ENCODE peak calls at places on chromosomes 2 and 18, in seven cellular contexts. One of them, this sample, is unnamed.
A peak's percentile ranks its signal among the peaks of the same experiment; 100 is the strongest.

GRCh38 chr2:38184964-38185603 is 109.1 kb upstream of the CYP1B1 start:
- DNase-seq in GM23338: no peak
- DNase-seq in PC-9: no peak
- DNase-seq in kidney: no peak
- DNase-seq in right cardiac atrium: no peak
- DNase-seq in brain microvascular endothelial cell: no peak
- DNase-seq in HepG2: no peak
- DNase-seq in this sample: no peak

GRCh38 chr2:126837926-126838717 is 60.6 kb upstream of the TEX51 start:
- DNase-seq in right cardiac atrium: no peak
- DNase-seq in brain microvascular endothelial cell: no peak
- DNase-seq in kidney: no peak
- DNase-seq in HepG2: no peak
- DNase-seq in GM23338: no peak
- DNase-seq in PC-9: no peak
- DNase-seq in this sample: no peak

GRCh38 chr2:211860224-211860623 is 678.4 kb downstream of the ERBB4 start:
- DNase-seq in PC-9: no peak
- DNase-seq in brain microvascular endothelial cell: no peak
- DNase-seq in right cardiac atrium: no peak
- DNase-seq in kidney: no peak
- DNase-seq in GM23338: no peak
- DNase-seq in HepG2: no peak
- DNase-seq in this sample: no peak

GRCh38 chr2:179854891-179855290 is 6.5 kb downstream of the ZNF385B start:
- DNase-seq in GM23338: no peak
- DNase-seq in kidney: no peak
- DNase-seq in HepG2: no peak
- DNase-seq in brain microvascular endothelial cell: no peak
- DNase-seq in PC-9: no peak
- DNase-seq in right cardiac atrium: no peak
- DNase-seq in this sample: no peak

GRCh38 chr2:157257312-157258252 is at the start of gene GALNT5:
- DNase-seq in GM23338: peak; percentile 41
- DNase-seq in HepG2: no peak
- DNase-seq in kidney: no peak
- DNase-seq in brain microvascular endothelial cell: peak; percentile 66
- DNase-seq in PC-9: peak; percentile 16
- DNase-seq in right cardiac atrium: peak; percentile 20
- DNase-seq in this sample: no peak

GRCh38 chr2:108267117-108267516 is 21.6 kb upstream of the SULT1C2 start:
- DNase-seq in right cardiac atrium: no peak
- DNase-seq in kidney: peak; percentile 75
- DNase-seq in GM23338: no peak
- DNase-seq in PC-9: no peak
- DNase-seq in brain microvascular endothelial cell: peak; percentile 66
- DNase-seq in HepG2: no peak
- DNase-seq in this sample: peak; percentile 69

GRCh38 chr2:5950736-5951135 is 258.6 kb downstream of the SOX11 start:
- DNase-seq in brain microvascular endothelial cell: no peak
- DNase-seq in HepG2: no peak
- DNase-seq in kidney: no peak
- DNase-seq in GM23338: no peak
- DNase-seq in right cardiac atrium: no peak
- DNase-seq in PC-9: no peak
- DNase-seq in this sample: no peak

GRCh38 chr18:73691118-73691517 is 456.5 kb downstream of the FBXO15 start:
- DNase-seq in GM23338: no peak
- DNase-seq in right cardiac atrium: no peak
- DNase-seq in PC-9: no peak
- DNase-seq in kidney: no peak
- DNase-seq in HepG2: no peak
- DNase-seq in brain microvascular endothelial cell: peak; percentile 68
- DNase-seq in this sample: peak; percentile 65

GRCh38 chr2:71928734-71929481 is 218.8 kb downstream of the CYP26B1 start:
- DNase-seq in GM23338: no peak
- DNase-seq in brain microvascular endothelial cell: no peak
- DNase-seq in PC-9: no peak
- DNase-seq in HepG2: no peak
- DNase-seq in right cardiac atrium: no peak
- DNase-seq in kidney: no peak
- DNase-seq in this sample: no peak

GRCh38 chr2:12642855-12643254 is 73.9 kb upstream of the TRIB2 start:
- DNase-seq in HepG2: no peak
- DNase-seq in GM23338: no peak
- DNase-seq in brain microvascular endothelial cell: no peak
- DNase-seq in kidney: no peak
- DNase-seq in PC-9: no peak
- DNase-seq in right cardiac atrium: no peak
- DNase-seq in this sample: no peak

GRCh38 chr2:171436307-171436706 is 2.3 kb downstream of the DCAF17 start:
- DNase-seq in GM23338: no peak
- DNase-seq in brain microvascular endothelial cell: peak; percentile 92
- DNase-seq in PC-9: no peak
- DNase-seq in right cardiac atrium: no peak
- DNase-seq in kidney: no peak
- DNase-seq in HepG2: no peak
- DNase-seq in this sample: no peak

GRCh38 chr2:68715353-68716041 is 19.1 kb upstream of the ARHGAP25 start:
- DNase-seq in brain microvascular endothelial cell: peak; percentile 50
- DNase-seq in GM23338: peak; percentile 95
- DNase-seq in kidney: peak; percentile 73
- DNase-seq in HepG2: peak; percentile 71
- DNase-seq in PC-9: peak; percentile 37
- DNase-seq in right cardiac atrium: peak; percentile 29
- DNase-seq in this sample: no peak

GRCh38 chr2:68716539-68716938 is 18.1 kb upstream of the ARHGAP25 start:
- DNase-seq in kidney: no peak
- DNase-seq in PC-9: no peak
- DNase-seq in HepG2: no peak
- DNase-seq in GM23338: no peak
- DNase-seq in brain microvascular endothelial cell: no peak
- DNase-seq in right cardiac atrium: no peak
- DNase-seq in this sample: no peak

GRCh38 chr2:68716948-68717661 is 17.5 kb upstream of the ARHGAP25 start:
- DNase-seq in HepG2: no peak
- DNase-seq in right cardiac atrium: no peak
- DNase-seq in kidney: no peak
- DNase-seq in GM23338: no peak
- DNase-seq in brain microvascular endothelial cell: no peak
- DNase-seq in PC-9: no peak
- DNase-seq in this sample: no peak

GRCh38 chr2:68710756-68711155 is 23.9 kb upstream of the ARHGAP25 start:
- DNase-seq in kidney: no peak
- DNase-seq in HepG2: no peak
- DNase-seq in right cardiac atrium: no peak
- DNase-seq in brain microvascular endothelial cell: no peak
- DNase-seq in PC-9: no peak
- DNase-seq in GM23338: no peak
- DNase-seq in this sample: no peak

GRCh38 chr2:68714866-68715265 is 19.7 kb upstream of the ARHGAP25 start:
- DNase-seq in brain microvascular endothelial cell: no peak
- DNase-seq in right cardiac atrium: peak; percentile 36
- DNase-seq in GM23338: no peak
- DNase-seq in HepG2: no peak
- DNase-seq in PC-9: no peak
- DNase-seq in kidney: peak; percentile 66
- DNase-seq in this sample: no peak
- H3K4me3 ChIP-seq in brain microvascular endothelial cell: no peak overlapping the region
- H3K4me3 ChIP-seq in right cardiac atrium: no peak overlapping the region
- H3K4me3 ChIP-seq in GM23338: no peak overlapping the region
- H3K4me3 ChIP-seq in HepG2: no peak overlapping the region
- H3K4me3 ChIP-seq in PC-9: no peak overlapping the region
- H3K4me3 ChIP-seq in kidney: no peak overlapping the region
- H3K4me3 ChIP-seq in this sample: no peak overlapping the region

GRCh38 chr2:32591669-32592463 is 36.0 kb upstream of the TTC27 start:
- DNase-seq in HepG2: no peak
- DNase-seq in GM23338: no peak
- DNase-seq in right cardiac atrium: no peak
- DNase-seq in PC-9: no peak
- DNase-seq in kidney: no peak
- DNase-seq in brain microvascular endothelial cell: peak; percentile 11
- DNase-seq in this sample: no peak
- H3K4me3 ChIP-seq in HepG2: no peak overlapping the region
- H3K4me3 ChIP-seq in GM23338: no peak overlapping the region
- H3K4me3 ChIP-seq in right cardiac atrium: no peak overlapping the region
- H3K4me3 ChIP-seq in PC-9: no peak overlapping the region
- H3K4me3 ChIP-seq in kidney: no peak overlapping the region
- H3K4me3 ChIP-seq in brain microvascular endothelial cell: no peak overlapping the region
- H3K4me3 ChIP-seq in this sample: no peak overlapping the region

DNA sequence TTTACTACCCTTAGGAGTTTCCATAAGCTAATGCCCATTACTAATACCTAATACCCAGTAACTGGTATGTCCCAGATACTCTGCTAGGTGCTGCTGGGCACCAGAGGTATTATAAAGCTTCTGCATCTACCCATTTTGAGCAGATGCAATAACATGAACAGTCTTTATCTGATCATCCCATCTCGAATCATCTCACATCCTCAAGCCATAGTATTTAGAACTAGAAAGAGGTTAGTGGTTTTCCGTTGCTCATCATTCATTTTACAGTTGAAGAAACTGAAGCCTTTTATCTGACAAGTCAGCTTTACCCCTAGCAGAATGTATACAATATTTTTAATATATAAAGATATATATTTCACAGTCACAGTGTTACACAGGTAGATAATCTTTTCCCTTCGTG is 99.1 kb upstream of the TCF4 start:
- DNase-seq in PC-9: no peak
- DNase-seq in kidney: no peak
- DNase-seq in right cardiac atrium: no peak
- DNase-seq in HepG2: no peak
- DNase-seq in brain microvascular endothelial cell: no peak
- DNase-seq in GM23338: no peak
- DNase-seq in this sample: no peak
- H3K4me3 ChIP-seq in PC-9: no peak overlapping the region
- H3K4me3 ChIP-seq in kidney: no peak overlapping the region
- H3K4me3 ChIP-seq in right cardiac atrium: no peak overlapping the region
- H3K4me3 ChIP-seq in HepG2: no peak overlapping the region
- H3K4me3 ChIP-seq in brain microvascular endothelial cell: no peak overlapping the region
- H3K4me3 ChIP-seq in GM23338: no peak overlapping the region
- H3K4me3 ChIP-seq in this sample: no peak overlapping the region

GRCh38 chr18:3256693-3257626 is 5.0 kb upstream of the MYL12B start:
- DNase-seq in kidney: no peak
- DNase-seq in PC-9: no peak
- DNase-seq in brain microvascular endothelial cell: peak; percentile 53
- DNase-seq in HepG2: peak; percentile 84
- DNase-seq in right cardiac atrium: no peak
- DNase-seq in GM23338: no peak
- DNase-seq in this sample: peak; percentile 63
- H3K4me3 ChIP-seq in kidney: no peak overlapping the region
- H3K4me3 ChIP-seq in PC-9: no peak overlapping the region
- H3K4me3 ChIP-seq in brain microvascular endothelial cell: no peak overlapping the region
- H3K4me3 ChIP-seq in HepG2: no peak overlapping the region
- H3K4me3 ChIP-seq in right cardiac atrium: no peak overlapping the region
- H3K4me3 ChIP-seq in GM23338: no peak overlapping the region
- H3K4me3 ChIP-seq in this sample: no peak overlapping the region

DNA sequence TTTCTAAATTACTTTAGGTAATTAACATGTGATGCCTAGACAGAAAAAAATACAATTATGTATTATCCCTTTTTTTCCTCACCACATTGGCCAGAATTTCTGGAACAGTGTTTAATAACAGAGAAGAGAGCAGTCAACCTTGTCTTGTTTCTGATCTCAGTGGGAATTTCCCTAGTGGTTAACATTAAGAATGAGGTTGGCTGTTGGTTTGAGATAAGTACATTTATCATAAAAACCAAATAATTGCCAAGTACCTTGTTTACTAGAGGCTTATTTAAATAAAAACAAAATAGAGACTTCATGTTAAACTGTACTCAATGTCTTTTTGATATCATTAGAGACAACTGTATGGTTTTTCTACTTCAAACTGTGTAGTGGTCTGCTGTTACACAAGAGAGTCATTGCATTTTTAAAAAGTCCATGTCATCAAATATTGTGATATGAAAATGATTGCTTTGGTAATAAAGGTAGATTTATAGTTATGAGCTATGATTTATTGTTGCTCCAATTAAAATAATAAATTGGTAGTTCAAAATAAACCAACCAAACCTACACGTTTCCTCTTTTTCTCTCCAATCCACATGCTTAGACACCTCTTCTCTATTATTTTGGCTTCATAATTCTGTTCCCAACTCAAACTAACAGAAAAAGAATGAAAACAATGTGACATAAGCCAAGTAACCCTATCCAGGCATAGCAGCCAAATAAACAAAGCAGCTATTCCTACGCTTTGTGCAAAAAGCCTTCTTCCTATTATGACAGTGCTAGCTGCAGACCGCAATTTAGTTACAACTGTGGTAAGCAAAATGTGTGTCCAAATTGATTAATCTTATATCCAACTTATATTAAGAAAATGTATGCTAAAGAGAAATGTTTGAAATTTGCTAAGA is 20.9 kb upstream of the TANK start:
- DNase-seq in brain microvascular endothelial cell: peak; percentile 69
- DNase-seq in right cardiac atrium: no peak
- DNase-seq in GM23338: no peak
- DNase-seq in kidney: no peak
- DNase-seq in HepG2: no peak
- DNase-seq in PC-9: no peak
- DNase-seq in this sample: peak; percentile 72
- H3K4me3 ChIP-seq in brain microvascular endothelial cell: no peak overlapping the region
- H3K4me3 ChIP-seq in right cardiac atrium: peak overlapping the region; percentile 9
- H3K4me3 ChIP-seq in GM23338: no peak overlapping the region
- H3K4me3 ChIP-seq in kidney: no peak overlapping the region
- H3K4me3 ChIP-seq in HepG2: no peak overlapping the region
- H3K4me3 ChIP-seq in PC-9: no peak overlapping the region
- H3K4me3 ChIP-seq in this sample: no peak overlapping the region

GRCh38 chr2:237702439-237703397 is 75.3 kb downstream of the LRRFIP1 start:
- DNase-seq in brain microvascular endothelial cell: peak; percentile 89
- DNase-seq in GM23338: peak; percentile 80
- DNase-seq in PC-9: peak; percentile 54
- DNase-seq in right cardiac atrium: peak; percentile 57
- DNase-seq in kidney: no peak
- DNase-seq in HepG2: no peak
- DNase-seq in this sample: peak; percentile 69
- H3K4me3 ChIP-seq in brain microvascular endothelial cell: no peak overlapping the region
- H3K4me3 ChIP-seq in GM23338: peak overlapping the region; percentile 43
- H3K4me3 ChIP-seq in PC-9: no peak overlapping the region
- H3K4me3 ChIP-seq in right cardiac atrium: no peak overlapping the region
- H3K4me3 ChIP-seq in kidney: peak overlapping the region; percentile 16
- H3K4me3 ChIP-seq in HepG2: no peak overlapping the region
- H3K4me3 ChIP-seq in this sample: no peak overlapping the region

GRCh38 chr2:46550686-46551404 is 71.5 kb downstream of the TMEM247 start:
- DNase-seq in brain microvascular endothelial cell: no peak
- DNase-seq in HepG2: no peak
- DNase-seq in PC-9: no peak
- DNase-seq in kidney: no peak
- DNase-seq in GM23338: no peak
- DNase-seq in right cardiac atrium: no peak
- DNase-seq in this sample: no peak

GRCh38 chr2:46548103-46548486 is 68.7 kb downstream of the TMEM247 start:
- DNase-seq in PC-9: no peak
- DNase-seq in brain microvascular endothelial cell: no peak
- DNase-seq in right cardiac atrium: peak; percentile 47
- DNase-seq in GM23338: no peak
- DNase-seq in kidney: no peak
- DNase-seq in HepG2: no peak
- DNase-seq in this sample: no peak

GRCh38 chr2:46547223-46548102 is 68.1 kb downstream of the TMEM247 start:
- DNase-seq in PC-9: no peak
- DNase-seq in GM23338: no peak
- DNase-seq in HepG2: peak; percentile 91
- DNase-seq in kidney: no peak
- DNase-seq in right cardiac atrium: peak; percentile 57
- DNase-seq in brain microvascular endothelial cell: no peak
- DNase-seq in this sample: no peak

GRCh38 chr2:46549159-46549902 is 70.0 kb downstream of the TMEM247 start:
- DNase-seq in kidney: no peak
- DNase-seq in right cardiac atrium: no peak
- DNase-seq in PC-9: no peak
- DNase-seq in HepG2: no peak
- DNase-seq in brain microvascular endothelial cell: no peak
- DNase-seq in GM23338: no peak
- DNase-seq in this sample: no peak

GRCh38 chr2:46548521-46549144 is 69.3 kb downstream of the TMEM247 start:
- DNase-seq in PC-9: no peak
- DNase-seq in HepG2: no peak
- DNase-seq in GM23338: no peak
- DNase-seq in kidney: no peak
- DNase-seq in brain microvascular endothelial cell: no peak
- DNase-seq in right cardiac atrium: no peak
- DNase-seq in this sample: no peak
- H3K4me3 ChIP-seq in PC-9: no peak overlapping the region
- H3K4me3 ChIP-seq in HepG2: no peak overlapping the region
- H3K4me3 ChIP-seq in GM23338: no peak overlapping the region
- H3K4me3 ChIP-seq in kidney: no peak overlapping the region
- H3K4me3 ChIP-seq in brain microvascular endothelial cell: no peak overlapping the region
- H3K4me3 ChIP-seq in right cardiac atrium: no peak overlapping the region
- H3K4me3 ChIP-seq in this sample: no peak overlapping the region

This sample was measured in SJSA1.